ENCODE peak calls at places on chromosome 18, in nine cellular contexts. One of them, this sample, is unnamed.

GRCh38 chr18:9914334-9914583 is 443 bp downstream of the VAPA start:
- DNase-seq in left lobe of liver: no peak
- DNase-seq in left colon: no peak
- DNase-seq in NCI-H2029 treated with DMSO at 0.1 percent for 48 hours: no peak
- DNase-seq in HFFc6: no peak
- DNase-seq in neural crest cell: no peak
- DNase-seq in ovary: no peak
- DNase-seq in epithelial cell of prostate: no peak
- DNase-seq in NAMALWA: no peak
- DNase-seq in this sample: no peak

GRCh38 chr18:75544051-75544481 is 116.6 kb upstream of the SMIM21 start:
- DNase-seq in left lobe of liver: no peak
- DNase-seq in left colon: no peak
- DNase-seq in NCI-H2029 treated with DMSO at 0.1 percent for 48 hours: no peak
- DNase-seq in HFFc6: peak
- DNase-seq in neural crest cell: no peak
- DNase-seq in ovary: no peak
- DNase-seq in epithelial cell of prostate: no peak
- DNase-seq in NAMALWA: no peak
- DNase-seq in this sample: no peak

GRCh38 chr18:49725809-49726514 is 87.4 kb downstream of the ACAA2 start:
- DNase-seq in left lobe of liver: no peak
- DNase-seq in left colon: peak
- DNase-seq in NCI-H2029 treated with DMSO at 0.1 percent for 48 hours: no peak
- DNase-seq in HFFc6: peak
- DNase-seq in neural crest cell: peak
- DNase-seq in ovary: peak
- DNase-seq in epithelial cell of prostate: no peak
- DNase-seq in NAMALWA: no peak
- DNase-seq in this sample: no peak

GRCh38 chr18:45110577-45111506 is 430.2 kb downstream of the SETBP1 start:
- DNase-seq in left lobe of liver: no peak
- DNase-seq in left colon: no peak
- DNase-seq in NCI-H2029 treated with DMSO at 0.1 percent for 48 hours: no peak
- DNase-seq in HFFc6: no peak
- DNase-seq in neural crest cell: no peak
- DNase-seq in ovary: no peak
- DNase-seq in epithelial cell of prostate: no peak
- DNase-seq in NAMALWA: no peak
- DNase-seq in this sample: no peak

GRCh38 chr18:42030586-42031182 is 75.7 kb downstream of the PIK3C3 start:
- DNase-seq in left lobe of liver: no peak
- DNase-seq in left colon: no peak
- DNase-seq in NCI-H2029 treated with DMSO at 0.1 percent for 48 hours: no peak
- DNase-seq in HFFc6: peak
- DNase-seq in neural crest cell: peak
- DNase-seq in ovary: no peak
- DNase-seq in epithelial cell of prostate: no peak
- DNase-seq in NAMALWA: peak
- DNase-seq in this sample: no peak

GRCh38 chr18:46343940-46344372 is 239.8 kb downstream of the HAUS1 start:
- DNase-seq in left lobe of liver: no peak
- DNase-seq in left colon: peak
- DNase-seq in NCI-H2029 treated with DMSO at 0.1 percent for 48 hours: peak
- DNase-seq in HFFc6: no peak
- DNase-seq in neural crest cell: no peak
- DNase-seq in ovary: no peak
- DNase-seq in epithelial cell of prostate: no peak
- DNase-seq in NAMALWA: peak
- DNase-seq in this sample: no peak

GRCh38 chr18:3511980-3512379 is 62.0 kb downstream of the TGIF1 start:
- DNase-seq in left lobe of liver: no peak
- DNase-seq in left colon: no peak
- DNase-seq in NCI-H2029 treated with DMSO at 0.1 percent for 48 hours: no peak
- DNase-seq in HFFc6: peak
- DNase-seq in neural crest cell: no peak
- DNase-seq in ovary: no peak
- DNase-seq in epithelial cell of prostate: peak
- DNase-seq in NAMALWA: no peak
- DNase-seq in this sample: no peak

GRCh38 chr18:48828713-48829442 is 121.9 kb downstream of the SMAD7 start:
- DNase-seq in left lobe of liver: peak
- DNase-seq in left colon: peak
- DNase-seq in NCI-H2029 treated with DMSO at 0.1 percent for 48 hours: no peak
- DNase-seq in HFFc6: no peak
- DNase-seq in neural crest cell: no peak
- DNase-seq in ovary: peak
- DNase-seq in epithelial cell of prostate: no peak
- DNase-seq in NAMALWA: no peak
- DNase-seq in this sample: no peak

GRCh38 chr18:50454379-50455005 is 79.6 kb downstream of the SKA1 start:
- DNase-seq in left lobe of liver: no peak
- DNase-seq in left colon: no peak
- DNase-seq in NCI-H2029 treated with DMSO at 0.1 percent for 48 hours: peak
- DNase-seq in HFFc6: no peak
- DNase-seq in neural crest cell: no peak
- DNase-seq in ovary: no peak
- DNase-seq in epithelial cell of prostate: peak
- DNase-seq in NAMALWA: no peak
- DNase-seq in this sample: no peak

GRCh38 chr18:3605562-3606443 is 155.8 kb downstream of the TGIF1 start:
- DNase-seq in left lobe of liver: no peak
- DNase-seq in left colon: peak
- DNase-seq in NCI-H2029 treated with DMSO at 0.1 percent for 48 hours: no peak
- DNase-seq in HFFc6: peak
- DNase-seq in neural crest cell: no peak
- DNase-seq in ovary: no peak
- DNase-seq in epithelial cell of prostate: no peak
- DNase-seq in NAMALWA: peak
- DNase-seq in this sample: no peak

GRCh38 chr18:28728891-28729290 is 552.0 kb upstream of the CDH2 start:
- DNase-seq in left lobe of liver: no peak
- DNase-seq in left colon: no peak
- DNase-seq in NCI-H2029 treated with DMSO at 0.1 percent for 48 hours: no peak
- DNase-seq in HFFc6: peak
- DNase-seq in neural crest cell: no peak
- DNase-seq in ovary: no peak
- DNase-seq in epithelial cell of prostate: no peak
- DNase-seq in NAMALWA: no peak
- DNase-seq in this sample: no peak

GRCh38 chr18:59988098-59988706 is 88.4 kb downstream of the PMAIP1 start:
- DNase-seq in left lobe of liver: no peak
- DNase-seq in left colon: no peak
- DNase-seq in NCI-H2029 treated with DMSO at 0.1 percent for 48 hours: no peak
- DNase-seq in HFFc6: peak
- DNase-seq in neural crest cell: peak
- DNase-seq in ovary: peak
- DNase-seq in epithelial cell of prostate: no peak
- DNase-seq in NAMALWA: peak
- DNase-seq in this sample: peak

GRCh38 chr18:63016270-63016669 is 300.9 kb downstream of the PHLPP1 start:
- DNase-seq in left lobe of liver: no peak
- DNase-seq in left colon: no peak
- DNase-seq in NCI-H2029 treated with DMSO at 0.1 percent for 48 hours: no peak
- DNase-seq in HFFc6: peak
- DNase-seq in neural crest cell: peak
- DNase-seq in ovary: peak
- DNase-seq in epithelial cell of prostate: no peak
- DNase-seq in NAMALWA: peak
- DNase-seq in this sample: no peak

GRCh38 chr18:55489034-55489741 is 98.8 kb downstream of the TCF4 start:
- DNase-seq in left lobe of liver: no peak
- DNase-seq in left colon: no peak
- DNase-seq in NCI-H2029 treated with DMSO at 0.1 percent for 48 hours: no peak
- DNase-seq in HFFc6: no peak
- DNase-seq in neural crest cell: no peak
- DNase-seq in ovary: no peak
- DNase-seq in epithelial cell of prostate: no peak
- DNase-seq in NAMALWA: peak
- DNase-seq in this sample: no peak

GRCh38 chr18:51028201-51028805 is 1.7 kb upstream of the SMAD4 start:
- DNase-seq in left lobe of liver: no peak
- DNase-seq in left colon: peak
- DNase-seq in NCI-H2029 treated with DMSO at 0.1 percent for 48 hours: no peak
- DNase-seq in HFFc6: peak
- DNase-seq in neural crest cell: no peak
- DNase-seq in ovary: no peak
- DNase-seq in epithelial cell of prostate: no peak
- DNase-seq in NAMALWA: peak
- DNase-seq in this sample: no peak

GRCh38 chr18:79637921-79638855 is 41.4 kb upstream of the CTDP1 start:
- DNase-seq in left lobe of liver: peak
- DNase-seq in left colon: no peak
- DNase-seq in NCI-H2029 treated with DMSO at 0.1 percent for 48 hours: no peak
- DNase-seq in HFFc6: no peak
- DNase-seq in neural crest cell: no peak
- DNase-seq in ovary: no peak
- DNase-seq in epithelial cell of prostate: no peak
- DNase-seq in NAMALWA: no peak
- DNase-seq in this sample: no peak

GRCh38 chr18:45861926-45862325 is 36.5 kb downstream of the SIGLEC15 start:
- DNase-seq in left lobe of liver: no peak
- DNase-seq in left colon: no peak
- DNase-seq in NCI-H2029 treated with DMSO at 0.1 percent for 48 hours: no peak
- DNase-seq in HFFc6: no peak
- DNase-seq in neural crest cell: no peak
- DNase-seq in ovary: no peak
- DNase-seq in epithelial cell of prostate: no peak
- DNase-seq in NAMALWA: no peak
- DNase-seq in this sample: no peak

GRCh38 chr18:68791801-68792200 is 6.1 kb upstream of the CCDC102B start:
- DNase-seq in left lobe of liver: no peak
- DNase-seq in left colon: no peak
- DNase-seq in NCI-H2029 treated with DMSO at 0.1 percent for 48 hours: no peak
- DNase-seq in HFFc6: no peak
- DNase-seq in neural crest cell: no peak
- DNase-seq in ovary: no peak
- DNase-seq in epithelial cell of prostate: no peak
- DNase-seq in NAMALWA: no peak
- DNase-seq in this sample: no peak

GRCh38 chr18:49109565-49110251 is 158.9 kb upstream of the SMAD7 start:
- DNase-seq in left lobe of liver: no peak
- DNase-seq in left colon: no peak
- DNase-seq in NCI-H2029 treated with DMSO at 0.1 percent for 48 hours: no peak
- DNase-seq in HFFc6: no peak
- DNase-seq in neural crest cell: no peak
- DNase-seq in ovary: no peak
- DNase-seq in epithelial cell of prostate: no peak
- DNase-seq in NAMALWA: no peak
- DNase-seq in this sample: no peak

GRCh38 chr18:74249181-74249968 is 42.4 kb downstream of the CYB5A start:
- DNase-seq in left lobe of liver: peak
- DNase-seq in left colon: no peak
- DNase-seq in NCI-H2029 treated with DMSO at 0.1 percent for 48 hours: no peak
- DNase-seq in HFFc6: peak
- DNase-seq in neural crest cell: no peak
- DNase-seq in ovary: no peak
- DNase-seq in epithelial cell of prostate: peak
- DNase-seq in NAMALWA: no peak
- DNase-seq in this sample: no peak

GRCh38 chr18:3916082-3916481 is 466.1 kb downstream of the TGIF1 start:
- DNase-seq in left lobe of liver: no peak
- DNase-seq in left colon: no peak
- DNase-seq in NCI-H2029 treated with DMSO at 0.1 percent for 48 hours: no peak
- DNase-seq in HFFc6: no peak
- DNase-seq in neural crest cell: no peak
- DNase-seq in ovary: no peak
- DNase-seq in epithelial cell of prostate: no peak
- DNase-seq in NAMALWA: no peak
- DNase-seq in this sample: no peak

GRCh38 chr18:29838556-29838955 is 1204.0 kb downstream of the DSC3 start:
- DNase-seq in left lobe of liver: no peak
- DNase-seq in left colon: no peak
- DNase-seq in NCI-H2029 treated with DMSO at 0.1 percent for 48 hours: no peak
- DNase-seq in HFFc6: no peak
- DNase-seq in neural crest cell: no peak
- DNase-seq in ovary: no peak
- DNase-seq in epithelial cell of prostate: no peak
- DNase-seq in NAMALWA: no peak
- DNase-seq in this sample: no peak

GRCh38 chr18:12741351-12741750 is 38.5 kb downstream of the PSMG2 start:
- DNase-seq in left lobe of liver: no peak
- DNase-seq in left colon: no peak
- DNase-seq in NCI-H2029 treated with DMSO at 0.1 percent for 48 hours: no peak
- DNase-seq in HFFc6: peak
- DNase-seq in neural crest cell: no peak
- DNase-seq in ovary: no peak
- DNase-seq in epithelial cell of prostate: peak
- DNase-seq in NAMALWA: no peak
- DNase-seq in this sample: no peak

GRCh38 chr18:6406075-6406909 is 8.4 kb downstream of the L3MBTL4 start:
- DNase-seq in left lobe of liver: no peak
- DNase-seq in left colon: no peak
- DNase-seq in NCI-H2029 treated with DMSO at 0.1 percent for 48 hours: no peak
- DNase-seq in HFFc6: no peak
- DNase-seq in neural crest cell: no peak
- DNase-seq in ovary: no peak
- DNase-seq in epithelial cell of prostate: no peak
- DNase-seq in NAMALWA: no peak
- DNase-seq in this sample: no peak

GRCh38 chr18:61752973-61753372 is 139.8 kb downstream of the RNF152 start:
- DNase-seq in left lobe of liver: no peak
- DNase-seq in left colon: no peak
- DNase-seq in NCI-H2029 treated with DMSO at 0.1 percent for 48 hours: no peak
- DNase-seq in HFFc6: no peak
- DNase-seq in neural crest cell: no peak
- DNase-seq in ovary: no peak
- DNase-seq in epithelial cell of prostate: no peak
- DNase-seq in NAMALWA: no peak
- DNase-seq in this sample: no peak

GRCh38 chr18:13173573-13173972 is 45.0 kb upstream of the LDLRAD4 start:
- DNase-seq in left lobe of liver: no peak
- DNase-seq in left colon: no peak
- DNase-seq in NCI-H2029 treated with DMSO at 0.1 percent for 48 hours: no peak
- DNase-seq in HFFc6: no peak
- DNase-seq in neural crest cell: no peak
- DNase-seq in ovary: no peak
- DNase-seq in epithelial cell of prostate: no peak
- DNase-seq in NAMALWA: no peak
- DNase-seq in this sample: no peak

GRCh38 chr18:25866331-25866730 is 224.1 kb downstream of the SS18 start:
- DNase-seq in left lobe of liver: no peak
- DNase-seq in left colon: no peak
- DNase-seq in NCI-H2029 treated with DMSO at 0.1 percent for 48 hours: no peak
- DNase-seq in HFFc6: no peak
- DNase-seq in neural crest cell: no peak
- DNase-seq in ovary: no peak
- DNase-seq in epithelial cell of prostate: no peak
- DNase-seq in NAMALWA: no peak
- DNase-seq in this sample: no peak

GRCh38 chr18:24265502-24266064 is 126.7 kb downstream of the CABYR start:
- DNase-seq in left lobe of liver: no peak
- DNase-seq in left colon: no peak
- DNase-seq in NCI-H2029 treated with DMSO at 0.1 percent for 48 hours: no peak
- DNase-seq in HFFc6: no peak
- DNase-seq in neural crest cell: no peak
- DNase-seq in ovary: no peak
- DNase-seq in epithelial cell of prostate: no peak
- DNase-seq in NAMALWA: no peak
- DNase-seq in this sample: no peak

GRCh38 chr18:75208055-75208835 is 694 bp downstream of the PTGR3 start:
- DNase-seq in left lobe of liver: peak
- DNase-seq in left colon: peak
- DNase-seq in NCI-H2029 treated with DMSO at 0.1 percent for 48 hours: no peak
- DNase-seq in HFFc6: no peak
- DNase-seq in neural crest cell: peak
- DNase-seq in ovary: peak
- DNase-seq in epithelial cell of prostate: no peak
- DNase-seq in NAMALWA: peak
- DNase-seq in this sample: no peak

GRCh38 chr18:703660-704018 is 8.8 kb downstream of the ENOSF1 start:
- DNase-seq in left lobe of liver: no peak
- DNase-seq in left colon: no peak
- DNase-seq in NCI-H2029 treated with DMSO at 0.1 percent for 48 hours: no peak
- DNase-seq in HFFc6: no peak
- DNase-seq in neural crest cell: no peak
- DNase-seq in ovary: no peak
- DNase-seq in epithelial cell of prostate: no peak
- DNase-seq in NAMALWA: no peak
- DNase-seq in this sample: no peak

GRCh38 chr18:55857961-55858360 is 270.0 kb upstream of the TCF4 start:
- DNase-seq in left lobe of liver: no peak
- DNase-seq in left colon: no peak
- DNase-seq in NCI-H2029 treated with DMSO at 0.1 percent for 48 hours: no peak
- DNase-seq in HFFc6: no peak
- DNase-seq in neural crest cell: no peak
- DNase-seq in ovary: no peak
- DNase-seq in epithelial cell of prostate: no peak
- DNase-seq in NAMALWA: no peak
- DNase-seq in this sample: no peak

This sample was measured in activated naive CD8-positive, alpha-beta T cell treated with anti-CD3 and anti-CD28 coated beads, Interleukin-2, amount 50 U/mL, for 16 hours.